ENCODE peak calls at places on chromosomes 6 and 20, in seven cellular contexts. B is CD4-positive, CD25-positive, alpha-beta regulatory T cell; H is right cardiac atrium; P is neural progenitor cell; C is IMR-90; Q is A549; X is GM23248. L is an unnamed sample. For H3K4me1, the result is how much of the 10 kb centered on the place peaks cover.

GRCh38 chr20:63774348-63774735 is 34.8 kb downstream of the SLC2A4RG start:
- DNase-seq in C (no peak), P (no peak), Q (no peak), X (no peak), H (peak), B (no peak), L (no peak)

GRCh38 chr20:47960769-47961525 is 175.7 kb upstream of the SULF2 start:
- DNase-seq in B (no peak), H (no peak), X (no peak), Q (no peak), C (no peak), P (no peak), L (no peak)

GRCh38 chr20:5528719-5529256 is 212.0 kb upstream of the PROKR2 start:
- DNase-seq in P (peak), Q (peak), H (no peak), X (peak), B (peak), C (peak), L (peak)

GRCh38 chr6:156948807-156949206 is 171.6 kb downstream of the ARID1B start:
- DNase-seq in C (peak), H (no peak), P (no peak), B (no peak), X (peak), Q (peak), L (no peak)

GRCh38 chr20:8309638-8310037 is 177.6 kb downstream of the PLCB1 start:
- DNase-seq in X (peak), H (no peak), P (peak), Q (no peak), C (peak), B (no peak), L (no peak)

GRCh38 chr6:117233146-117233545 is 32.2 kb upstream of the VGLL2 start:
- DNase-seq in H (no peak), Q (no peak), C (no peak), P (no peak), X (peak), B (no peak), L (no peak)

GRCh38 chr20:46112430-46113020 is 5.6 kb upstream of the CD40 start:
- DNase-seq in Q (no peak), X (no peak), B (no peak), C (no peak), P (peak), H (no peak), L (no peak)

GRCh38 chr6:15384901-15385300 is 139.0 kb downstream of the JARID2 start:
- DNase-seq in H (no peak), Q (no peak), X (no peak), C (no peak), P (no peak), B (no peak), L (no peak)

GRCh38 chr6:27836783-27837635 is 75.2 kb downstream of the OR2B2 start:
- DNase-seq in C (peak), H (no peak), B (peak), X (peak), Q (peak), P (peak), L (peak)

GRCh38 chr20:48236485-48237055 is 451.3 kb upstream of the SULF2 start:
- DNase-seq in X (no peak), B (no peak), Q (no peak), H (no peak), C (no peak), P (no peak), L (no peak)

GRCh38 chr6:157911786-157912185 is 69.9 kb upstream of the SYNJ2 start:
- DNase-seq in P (no peak), B (no peak), C (no peak), Q (no peak), H (no peak), X (no peak), L (no peak)

GRCh38 chr6:45265246-45265645 is 62.9 kb upstream of the RUNX2 start:
- DNase-seq in X (peak), B (no peak), P (no peak), C (peak), Q (no peak), H (no peak), L (no peak)

GRCh38 chr6:135658916-135659315 is 161.4 kb upstream of the AHI1 start:
- DNase-seq in X (no peak), B (no peak), H (no peak), P (no peak), Q (no peak), C (no peak), L (no peak)

GRCh38 chr20:56774873-56775272 is 145.8 kb downstream of the TFAP2C start:
- DNase-seq in Q (no peak), C (no peak), H (no peak), X (no peak), P (no peak), B (no peak), L (no peak)

GRCh38 chr20:52783769-52784168 is 188.4 kb upstream of the TSHZ2 start:
- DNase-seq in H (no peak), Q (peak), C (no peak), X (peak), B (no peak), P (peak), L (peak)

GRCh38 chr6:30100154-30100553 is 12.7 kb downstream of the TRIM31 start:
- DNase-seq in C (no peak), B (no peak), H (no peak), X (no peak), P (no peak), Q (no peak), L (no peak)

GRCh38 chr6:30102701-30103629 is 9.9 kb downstream of the TRIM31 start:
- DNase-seq in Q (peak), P (peak), H (peak), C (peak), B (peak), X (peak), L (peak)

GRCh38 chr20:6768228-6769185 is 1.0 kb downstream of the BMP2 start:
- DNase-seq in P (peak), Q (peak), C (peak), X (peak), B (no peak), H (peak), L (peak)

GRCh38 chr6:129498950-129499870 is 210.8 kb downstream of the ARHGAP18 start:
- DNase-seq in B (no peak), P (peak), C (peak), Q (peak), X (peak), H (no peak), L (no peak)

GRCh38 chr6:20811112-20811746 is 277.0 kb downstream of the CDKAL1 start:
- DNase-seq in H (no peak), B (no peak), P (peak), X (peak), Q (peak), C (peak), L (no peak)

GRCh38 chr6:105363100-105363754 is 39.7 kb downstream of the PREP start:
- DNase-seq in Q (no peak), P (peak), C (peak), H (no peak), B (no peak), X (peak), L (no peak)

GRCh38 chr20:35502352-35502751 is 27.1 kb downstream of the C20orf173 start:
- DNase-seq in Q (no peak), C (no peak), B (no peak), X (no peak), P (no peak), H (no peak), L (no peak)

GRCh38 chr20:8156603-8157079 is 24.6 kb downstream of the PLCB1 start:
- DNase-seq in C (peak), X (peak), Q (peak), H (no peak), B (no peak), P (no peak), L (no peak)

GRCh38 chr6:163620670-163621330 is 206.3 kb downstream of the QKI start:
- DNase-seq in C (peak), X (no peak), Q (no peak), P (no peak), B (no peak), H (no peak), L (no peak)

GRCh38 chr20:62370115-62370806 is 3.1 kb upstream of the LAMA5 start:
- DNase-seq in C (peak), X (peak), Q (peak), H (peak), P (no peak), B (no peak), L (no peak)

GRCh38 chr20:10540636-10541493 is 105.8 kb downstream of the SLX4IP start:
- DNase-seq in B (no peak), P (no peak), H (no peak), Q (peak), X (peak), C (peak), L (no peak)

GRCh38 chr20:3797226-3797545 is 1.1 kb downstream of the CDC25B start:
- DNase-seq in C (no peak), B (no peak), Q (no peak), H (no peak), P (no peak), X (no peak), L (no peak)
- H3K4me1 ChIP-seq in C (under half), B (half or more), Q (under half), H (under half), P (under half), X (under half), L (under half)

GRCh38 chr6:37359034-37359433 is 5.3 kb downstream of the RNF8 start:
- DNase-seq in Q (no peak), C (no peak), H (no peak), P (no peak), B (no peak), X (no peak), L (no peak)
- H3K4me3 ChIP-seq in Q (no peak), C (no peak), H (no peak), P (no peak), B (no peak), X (no peak), L (no peak)

GRCh38 chr6:13523826-13524622 is 36.6 kb upstream of the GFOD1 start:
- DNase-seq in P (no peak), Q (no peak), H (no peak), X (no peak), C (no peak), B (no peak), L (no peak)
- H3K4me1 ChIP-seq in P (under half), Q (under half), H (under half), X (under half), C (under half), B (under half), L (under half)

GRCh38 chr6:31689249-31690110 is 8.6 kb upstream of the LY6G5C start:
- DNase-seq in X (peak), H (no peak), P (no peak), Q (no peak), B (no peak), C (no peak), L (no peak)
- H3K4me3 ChIP-seq in X (no peak), H (no peak), P (no peak), Q (no peak), B (no peak), C (no peak), L (no peak)

DNA sequence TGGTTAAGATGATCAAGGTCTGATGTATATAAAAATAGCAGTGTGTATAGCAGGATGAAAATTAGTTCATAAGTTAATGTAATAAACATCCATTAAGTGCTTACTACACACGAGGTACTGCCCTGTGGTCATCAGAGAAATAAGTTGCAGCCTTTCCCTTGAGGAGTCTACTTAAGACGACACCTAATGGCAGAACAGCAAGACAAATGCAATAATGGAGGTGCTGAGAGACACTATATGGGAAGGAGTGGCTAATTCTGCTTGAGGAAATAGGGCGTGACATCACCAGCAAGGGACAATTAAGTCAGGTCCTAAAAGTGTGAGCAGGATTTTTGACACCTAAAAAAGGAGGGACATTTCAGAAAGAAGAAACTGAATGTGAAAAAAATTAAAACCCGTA is 75.2 kb downstream of the BACH2 start:
- DNase-seq in C (no peak), B (no peak), H (no peak), Q (no peak), X (no peak), P (peak), L (no peak)
- H3K4me1 ChIP-seq in C (under half), B (under half), H (under half), Q (under half), X (under half), P (under half), L (under half)

L was measured in mucosa of descending colon.